ENCODE peak calls at places on chromosomes 2 and 18, in six cellular contexts. One of them, this sample, is unnamed. For H3K9me3, the result is how much of the 10 kb centered on the place peaks cover.

GRCh38 chr2:209600257-209601180 is 171.1 kb upstream of the UNC80 start:
- DNase-seq in mammary epithelial cell: no peak
- DNase-seq in naive thymus-derived CD4-positive, alpha-beta T cell: no peak
- DNase-seq in H9: no peak
- DNase-seq in lung: no peak
- DNase-seq in psoas muscle: no peak
- DNase-seq in this sample: no peak

GRCh38 chr18:2089416-2089815 is 481.9 kb downstream of the METTL4 start:
- DNase-seq in mammary epithelial cell: no peak
- DNase-seq in naive thymus-derived CD4-positive, alpha-beta T cell: no peak
- DNase-seq in H9: no peak
- DNase-seq in lung: no peak
- DNase-seq in psoas muscle: no peak
- DNase-seq in this sample: no peak

GRCh38 chr2:69701100-69701945 is 40.6 kb upstream of the ANXA4 start:
- DNase-seq in mammary epithelial cell: no peak
- DNase-seq in naive thymus-derived CD4-positive, alpha-beta T cell: no peak
- DNase-seq in H9: no peak
- DNase-seq in lung: no peak
- DNase-seq in psoas muscle: no peak
- DNase-seq in this sample: no peak

GRCh38 chr18:43931439-43931838 is 654.1 kb upstream of the SYT4 start:
- DNase-seq in mammary epithelial cell: no peak
- DNase-seq in naive thymus-derived CD4-positive, alpha-beta T cell: no peak
- DNase-seq in H9: no peak
- DNase-seq in lung: no peak
- DNase-seq in psoas muscle: no peak
- DNase-seq in this sample: no peak

GRCh38 chr2:239991689-239992314 is 33.3 kb downstream of the NDUFA10 start:
- DNase-seq in mammary epithelial cell: peak
- DNase-seq in naive thymus-derived CD4-positive, alpha-beta T cell: peak
- DNase-seq in H9: no peak
- DNase-seq in lung: no peak
- DNase-seq in psoas muscle: no peak
- DNase-seq in this sample: no peak

GRCh38 chr2:42328148-42328833 is 32.7 kb downstream of the COX7A2L start:
- DNase-seq in mammary epithelial cell: peak
- DNase-seq in naive thymus-derived CD4-positive, alpha-beta T cell: peak
- DNase-seq in H9: no peak
- DNase-seq in lung: no peak
- DNase-seq in psoas muscle: no peak
- DNase-seq in this sample: no peak

GRCh38 chr2:152546230-152546837 is 170.9 kb downstream of the PRPF40A start:
- DNase-seq in mammary epithelial cell: no peak
- DNase-seq in naive thymus-derived CD4-positive, alpha-beta T cell: no peak
- DNase-seq in H9: no peak
- DNase-seq in lung: no peak
- DNase-seq in psoas muscle: peak
- DNase-seq in this sample: no peak

GRCh38 chr2:102107741-102108070 is 34.8 kb upstream of the IL1R1 start:
- DNase-seq in mammary epithelial cell: no peak
- DNase-seq in naive thymus-derived CD4-positive, alpha-beta T cell: no peak
- DNase-seq in H9: no peak
- DNase-seq in lung: no peak
- DNase-seq in psoas muscle: no peak
- DNase-seq in this sample: no peak

GRCh38 chr2:236969075-236969474 is 116.6 kb upstream of the COPS8 start:
- DNase-seq in mammary epithelial cell: no peak
- DNase-seq in naive thymus-derived CD4-positive, alpha-beta T cell: no peak
- DNase-seq in H9: no peak
- DNase-seq in lung: no peak
- DNase-seq in psoas muscle: no peak
- DNase-seq in this sample: no peak

GRCh38 chr18:2857491-2858063 is 10.8 kb downstream of the EMILIN2 start:
- DNase-seq in mammary epithelial cell: no peak
- DNase-seq in naive thymus-derived CD4-positive, alpha-beta T cell: no peak
- DNase-seq in H9: no peak
- DNase-seq in lung: peak
- DNase-seq in psoas muscle: peak
- DNase-seq in this sample: no peak

DNA sequence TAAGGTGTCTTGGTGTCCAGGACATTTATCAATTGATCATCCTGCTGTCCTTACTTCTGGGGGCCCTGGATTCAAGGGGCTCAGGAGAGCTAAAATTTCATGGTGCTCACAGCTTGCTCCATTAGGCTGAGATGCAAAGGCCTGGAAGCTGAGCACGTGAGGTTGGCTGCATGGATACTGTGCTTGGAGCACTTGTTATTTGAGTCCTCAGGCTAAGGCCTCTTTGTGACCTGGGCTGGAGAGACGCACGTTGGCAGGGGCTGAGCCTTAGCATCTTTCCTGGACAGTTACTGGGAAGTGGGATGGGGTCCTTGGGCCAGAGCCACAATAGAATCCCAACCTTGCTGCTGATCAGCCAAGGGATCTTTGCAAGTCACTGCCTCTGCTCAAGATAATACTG is 151.2 kb upstream of the HS6ST1 start:
- DNase-seq in mammary epithelial cell: no peak
- DNase-seq in naive thymus-derived CD4-positive, alpha-beta T cell: no peak
- DNase-seq in H9: no peak
- DNase-seq in lung: no peak
- DNase-seq in psoas muscle: no peak
- DNase-seq in this sample: no peak
- H3K9me3 ChIP-seq in mammary epithelial cell: under half
- H3K9me3 ChIP-seq in naive thymus-derived CD4-positive, alpha-beta T cell: under half
- H3K9me3 ChIP-seq in H9: under half
- H3K9me3 ChIP-seq in lung: under half
- H3K9me3 ChIP-seq in psoas muscle: under half
- H3K9me3 ChIP-seq in this sample: under half

GRCh38 chr18:35246831-35247230 is 6.0 kb downstream of the ZNF397 start:
- DNase-seq in mammary epithelial cell: no peak
- DNase-seq in naive thymus-derived CD4-positive, alpha-beta T cell: no peak
- DNase-seq in H9: no peak
- DNase-seq in lung: no peak
- DNase-seq in psoas muscle: no peak
- DNase-seq in this sample: no peak
- H3K9me3 ChIP-seq in mammary epithelial cell: half or more
- H3K9me3 ChIP-seq in naive thymus-derived CD4-positive, alpha-beta T cell: under half
- H3K9me3 ChIP-seq in H9: under half
- H3K9me3 ChIP-seq in lung: under half
- H3K9me3 ChIP-seq in psoas muscle: under half
- H3K9me3 ChIP-seq in this sample: under half

DNA sequence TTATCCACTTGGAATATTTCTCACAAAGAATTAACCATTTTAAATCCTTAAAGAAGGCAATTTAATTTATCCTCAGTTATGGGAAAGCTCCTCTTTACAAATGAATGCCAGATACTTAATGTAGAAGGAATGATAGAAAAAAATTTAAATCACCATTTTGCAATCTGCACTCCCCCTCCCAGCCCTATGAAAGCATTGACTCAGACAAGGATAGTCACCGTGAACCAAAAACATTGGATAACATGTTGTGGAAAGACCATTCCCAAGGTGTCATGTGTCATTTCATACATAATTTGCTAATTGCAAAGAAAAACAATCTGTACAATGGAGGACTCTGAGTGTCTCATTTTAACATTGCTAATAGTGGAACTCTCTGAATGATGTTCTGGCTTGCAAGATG is 421.0 kb downstream of the TXNL1 start:
- DNase-seq in mammary epithelial cell: no peak
- DNase-seq in naive thymus-derived CD4-positive, alpha-beta T cell: no peak
- DNase-seq in H9: no peak
- DNase-seq in lung: no peak
- DNase-seq in psoas muscle: no peak
- DNase-seq in this sample: no peak
- H3K9me3 ChIP-seq in mammary epithelial cell: under half
- H3K9me3 ChIP-seq in naive thymus-derived CD4-positive, alpha-beta T cell: under half
- H3K9me3 ChIP-seq in H9: under half
- H3K9me3 ChIP-seq in lung: under half
- H3K9me3 ChIP-seq in psoas muscle: under half
- H3K9me3 ChIP-seq in this sample: under half

DNA sequence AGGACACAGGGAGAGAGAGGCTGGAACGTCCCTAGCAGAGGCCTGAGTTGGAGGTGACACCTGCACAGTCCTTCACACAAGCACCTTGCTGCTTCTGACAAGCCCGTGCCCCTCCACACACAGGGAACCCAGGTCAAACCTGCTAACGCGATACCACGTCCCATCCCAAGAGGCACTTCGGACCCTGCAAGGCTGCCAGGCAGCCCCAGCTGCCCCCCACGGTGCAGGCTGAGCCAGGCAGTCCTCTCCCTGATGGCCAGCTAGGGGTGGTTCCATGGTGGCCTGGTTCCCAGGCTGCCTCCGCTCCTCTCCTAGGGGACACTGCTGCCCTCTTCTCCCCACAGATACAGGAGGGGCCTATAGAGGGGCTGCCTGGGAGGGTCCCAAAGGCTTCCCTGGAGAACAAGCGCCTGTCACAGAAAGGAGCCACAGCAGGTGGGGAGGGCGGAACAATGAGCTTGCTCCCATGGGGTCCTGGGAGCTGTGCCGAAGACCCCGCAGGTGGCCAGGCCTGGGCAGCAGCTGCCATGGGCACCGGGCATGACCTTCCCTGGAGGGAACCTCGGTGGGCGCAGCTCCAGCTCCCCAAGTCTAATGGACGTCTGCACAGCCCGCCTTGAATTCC is 434.2 kb upstream of the MYT1L start:
- DNase-seq in mammary epithelial cell: no peak
- DNase-seq in naive thymus-derived CD4-positive, alpha-beta T cell: no peak
- DNase-seq in H9: no peak
- DNase-seq in lung: no peak
- DNase-seq in psoas muscle: no peak
- DNase-seq in this sample: no peak
- H3K9me3 ChIP-seq in mammary epithelial cell: under half
- H3K9me3 ChIP-seq in naive thymus-derived CD4-positive, alpha-beta T cell: under half
- H3K9me3 ChIP-seq in H9: under half
- H3K9me3 ChIP-seq in lung: under half
- H3K9me3 ChIP-seq in psoas muscle: under half
- H3K9me3 ChIP-seq in this sample: under half

DNA sequence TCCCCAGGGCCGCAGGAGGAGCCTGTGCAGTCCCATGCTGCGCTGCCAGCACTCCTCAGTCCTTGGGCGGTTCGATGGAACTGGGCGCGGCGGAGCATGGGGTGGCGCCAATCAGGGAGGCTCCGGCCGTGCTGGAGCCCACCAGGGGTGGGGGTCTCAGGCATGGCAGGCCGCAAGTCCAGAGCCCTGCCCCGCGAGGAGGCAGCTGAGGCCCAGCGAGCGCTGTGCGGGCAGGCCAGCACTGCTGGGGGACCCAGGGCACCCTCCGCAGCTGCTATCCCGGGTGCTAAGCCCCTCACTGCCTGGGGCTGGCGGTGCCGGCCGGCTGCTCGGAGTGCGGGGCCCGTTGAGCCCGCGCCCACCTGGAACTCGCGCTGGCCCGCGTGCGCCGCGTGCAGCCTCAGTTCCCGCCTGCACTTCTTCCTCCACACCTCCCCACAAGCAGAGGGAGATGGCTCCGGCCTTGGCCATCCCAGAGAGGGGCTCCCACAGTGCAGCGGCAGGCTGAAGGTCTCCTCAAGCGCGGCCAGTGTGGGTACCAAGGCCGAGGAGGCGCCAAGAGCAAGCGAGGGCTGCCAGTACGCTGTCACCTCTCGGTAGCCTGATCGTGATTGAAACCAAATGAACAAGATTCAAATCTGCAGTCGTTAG is 22.8 kb upstream of the GALM start:
- DNase-seq in mammary epithelial cell: no peak
- DNase-seq in naive thymus-derived CD4-positive, alpha-beta T cell: no peak
- DNase-seq in H9: no peak
- DNase-seq in lung: no peak
- DNase-seq in psoas muscle: no peak
- DNase-seq in this sample: no peak
- H3K9me3 ChIP-seq in mammary epithelial cell: under half
- H3K9me3 ChIP-seq in naive thymus-derived CD4-positive, alpha-beta T cell: under half
- H3K9me3 ChIP-seq in H9: under half
- H3K9me3 ChIP-seq in lung: under half
- H3K9me3 ChIP-seq in psoas muscle: under half
- H3K9me3 ChIP-seq in this sample: under half

GRCh38 chr2:80711915-80712314 is 407.4 kb upstream of the LRRTM1 start:
- DNase-seq in mammary epithelial cell: no peak
- DNase-seq in naive thymus-derived CD4-positive, alpha-beta T cell: no peak
- DNase-seq in H9: no peak
- DNase-seq in lung: no peak
- DNase-seq in psoas muscle: no peak
- DNase-seq in this sample: no peak

GRCh38 chr2:80706951-80707350 is 402.4 kb upstream of the LRRTM1 start:
- DNase-seq in mammary epithelial cell: no peak
- DNase-seq in naive thymus-derived CD4-positive, alpha-beta T cell: no peak
- DNase-seq in H9: no peak
- DNase-seq in lung: no peak
- DNase-seq in psoas muscle: no peak
- DNase-seq in this sample: no peak

GRCh38 chr2:80703532-80703931 is 399.0 kb upstream of the LRRTM1 start:
- DNase-seq in mammary epithelial cell: no peak
- DNase-seq in naive thymus-derived CD4-positive, alpha-beta T cell: no peak
- DNase-seq in H9: no peak
- DNase-seq in lung: no peak
- DNase-seq in psoas muscle: no peak
- DNase-seq in this sample: no peak

GRCh38 chr2:80706541-80706940 is 402.0 kb upstream of the LRRTM1 start:
- DNase-seq in mammary epithelial cell: no peak
- DNase-seq in naive thymus-derived CD4-positive, alpha-beta T cell: no peak
- DNase-seq in H9: no peak
- DNase-seq in lung: no peak
- DNase-seq in psoas muscle: no peak
- DNase-seq in this sample: no peak
- H3K9me3 ChIP-seq in mammary epithelial cell: under half
- H3K9me3 ChIP-seq in naive thymus-derived CD4-positive, alpha-beta T cell: under half
- H3K9me3 ChIP-seq in H9: under half
- H3K9me3 ChIP-seq in lung: under half
- H3K9me3 ChIP-seq in psoas muscle: under half
- H3K9me3 ChIP-seq in this sample: under half

GRCh38 chr2:129759186-129760010 is 220.1 kb upstream of the RAB6C start:
- DNase-seq in mammary epithelial cell: no peak
- DNase-seq in naive thymus-derived CD4-positive, alpha-beta T cell: no peak
- DNase-seq in H9: no peak
- DNase-seq in lung: no peak
- DNase-seq in psoas muscle: no peak
- DNase-seq in this sample: no peak

GRCh38 chr2:129757915-129758421 is 221.5 kb upstream of the RAB6C start:
- DNase-seq in mammary epithelial cell: no peak
- DNase-seq in naive thymus-derived CD4-positive, alpha-beta T cell: no peak
- DNase-seq in H9: peak
- DNase-seq in lung: no peak
- DNase-seq in psoas muscle: peak
- DNase-seq in this sample: no peak

GRCh38 chr2:129757366-129757914 is 222.0 kb upstream of the RAB6C start:
- DNase-seq in mammary epithelial cell: no peak
- DNase-seq in naive thymus-derived CD4-positive, alpha-beta T cell: no peak
- DNase-seq in H9: peak
- DNase-seq in lung: no peak
- DNase-seq in psoas muscle: no peak
- DNase-seq in this sample: no peak

GRCh38 chr2:129760669-129761068 is 218.8 kb upstream of the RAB6C start:
- DNase-seq in mammary epithelial cell: no peak
- DNase-seq in naive thymus-derived CD4-positive, alpha-beta T cell: no peak
- DNase-seq in H9: no peak
- DNase-seq in lung: no peak
- DNase-seq in psoas muscle: no peak
- DNase-seq in this sample: no peak

GRCh38 chr2:129758461-129759185 is 220.8 kb upstream of the RAB6C start:
- DNase-seq in mammary epithelial cell: no peak
- DNase-seq in naive thymus-derived CD4-positive, alpha-beta T cell: no peak
- DNase-seq in H9: peak
- DNase-seq in lung: peak
- DNase-seq in psoas muscle: peak
- DNase-seq in this sample: no peak
- H3K9me3 ChIP-seq in mammary epithelial cell: under half
- H3K9me3 ChIP-seq in naive thymus-derived CD4-positive, alpha-beta T cell: under half
- H3K9me3 ChIP-seq in H9: under half
- H3K9me3 ChIP-seq in lung: under half
- H3K9me3 ChIP-seq in psoas muscle: under half
- H3K9me3 ChIP-seq in this sample: under half

GRCh38 chr18:78701753-78702409 is 277.7 kb upstream of the SALL3 start:
- DNase-seq in mammary epithelial cell: no peak
- DNase-seq in naive thymus-derived CD4-positive, alpha-beta T cell: no peak
- DNase-seq in H9: no peak
- DNase-seq in lung: no peak
- DNase-seq in psoas muscle: no peak
- DNase-seq in this sample: no peak
- H3K9me3 ChIP-seq in mammary epithelial cell: under half
- H3K9me3 ChIP-seq in naive thymus-derived CD4-positive, alpha-beta T cell: under half
- H3K9me3 ChIP-seq in H9: under half
- H3K9me3 ChIP-seq in lung: under half
- H3K9me3 ChIP-seq in psoas muscle: under half
- H3K9me3 ChIP-seq in this sample: under half

This sample was measured in T-helper 17 cell.